ENCODE peak calls at places on chromosomes 2 and 18, in four cellular contexts. B, J, N and T are unnamed samples.

GRCh38 chr2:34242741-34243123 is 643.6 kb upstream of the FAM98A start:
- DNase-seq in B (no peak), J (no peak), N (no peak), T (no peak)

GRCh38 chr2:213248637-213249036 is 35.6 kb upstream of the SPAG16 start:
- DNase-seq in B (no peak), J (no peak), N (peak; percentile 55), T (no peak)

GRCh38 chr2:226837787-226838603 is 2.1 kb downstream of the RHBDD1 start:
- DNase-seq in B (no peak), J (peak; percentile 84), N (no peak), T (peak; percentile 95)

GRCh38 chr2:222783592-222783991 is 77.2 kb upstream of the ACSL3 start:
- DNase-seq in B (no peak), J (no peak), N (no peak), T (no peak)

GRCh38 chr2:121321476-121321875 is 36.5 kb upstream of the TFCP2L1 start:
- DNase-seq in B (no peak), J (no peak), N (no peak), T (no peak)

GRCh38 chr18:63159590-63159989 is 160.0 kb downstream of the BCL2 start:
- DNase-seq in B (no peak), J (no peak), N (no peak), T (no peak)

GRCh38 chr2:30527859-30528258 is 80.8 kb downstream of the LCLAT1 start:
- DNase-seq in B (no peak), J (no peak), N (no peak), T (no peak)

GRCh38 chr2:27067385-27067784 is 4.1 kb downstream of the OST4 start:
- DNase-seq in B (no peak), J (no peak), N (no peak), T (no peak)

GRCh38 chr18:35355140-35355618 is 11.0 kb upstream of the ZNF24 start:
- DNase-seq in B (peak; percentile 66), J (peak; percentile 82), N (peak; percentile 68), T (peak; percentile 77)

GRCh38 chr18:58828399-58829121 is 36.1 kb upstream of the ZNF532 start:
- DNase-seq in B (no peak), J (no peak), N (no peak), T (no peak)

GRCh38 chr2:85324639-85325465 is 2.9 kb downstream of the TGOLN2 start:
- DNase-seq in B (no peak), J (no peak), N (peak; percentile 22), T (peak; percentile 13)

GRCh38 chr18:23658296-23658695 is 4.4 kb downstream of the ANKRD29 start:
- DNase-seq in B (no peak), J (no peak), N (no peak), T (no peak)

GRCh38 chr2:185899364-185899763 is 160.8 kb downstream of the FSIP2 start:
- DNase-seq in B (no peak), J (no peak), N (no peak), T (no peak)

GRCh38 chr2:138255670-138256069 is 245.9 kb upstream of the SPOPL start:
- DNase-seq in B (no peak), J (no peak), N (no peak), T (no peak)

GRCh38 chr2:98554116-98554861 is 54.0 kb downstream of the COA5 start:
- DNase-seq in B (no peak), J (no peak), N (no peak), T (no peak)

GRCh38 chr18:34857310-34857709 is 147.2 kb downstream of the DTNA start:
- DNase-seq in B (no peak), J (no peak), N (no peak), T (no peak)

GRCh38 chr18:75218524-75218923 is 7.9 kb downstream of the TSHZ1 start:
- DNase-seq in B (no peak), J (no peak), N (no peak), T (no peak)